ENCODE peak calls at places on chromosomes 6 and 20, in five cellular contexts. W is body of pancreas, I is gastrocnemius medialis, O is IMR-90, U is upper lobe of left lung. F is an unnamed sample. For H3K4me1, the result is how much of the 10 kb centered on the place peaks cover.

GRCh38 chr6:113450061-113450465 is 407.1 kb upstream of the MARCKS start:
- ATAC-seq in I (no peak), O (peak), U (peak), W (no peak), F (no peak)

GRCh38 chr6:111418971-111419693 is 63.9 kb downstream of the REV3L start:
- ATAC-seq in I (no peak), W (no peak), O (peak), U (no peak), F (no peak)

GRCh38 chr6:46734867-46735719 is at the start of gene PLA2G7:
- ATAC-seq in I (peak), U (peak), O (peak), W (peak), F (peak)

GRCh38 chr6:156396791-156397418 is 380.3 kb upstream of the ARID1B start:
- ATAC-seq in O (no peak), U (no peak), I (no peak), W (no peak), F (no peak)

GRCh38 chr20:17556842-17557674 is 12.8 kb upstream of the DSTN start:
- ATAC-seq in U (peak), O (peak), I (no peak), W (peak), F (peak)

GRCh38 chr6:105357147-105357546 is 45.7 kb downstream of the PREP start:
- ATAC-seq in O (no peak), W (no peak), I (no peak), U (no peak), F (no peak)

GRCh38 chr20:5024103-5024502 is 22.8 kb upstream of the SLC23A2 start:
- ATAC-seq in O (no peak), I (no peak), U (no peak), W (no peak), F (no peak)

GRCh38 chr20:53739799-53740785 is 146.5 kb upstream of the ZNF217 start:
- ATAC-seq in O (peak), U (no peak), I (no peak), W (no peak), F (no peak)

GRCh38 chr6:157879873-157880254 is 56.8 kb downstream of the SNX9 start:
- ATAC-seq in I (no peak), O (no peak), U (peak), W (peak), F (no peak)

GRCh38 chr6:157954150-157955117 is 27.2 kb upstream of the SYNJ2 start:
- ATAC-seq in U (peak), W (peak), O (peak), I (peak), F (peak)

GRCh38 chr6:135211306-135211702 is 30.2 kb downstream of the MYB start:
- ATAC-seq in U (no peak), I (no peak), O (no peak), W (no peak), F (no peak)

GRCh38 chr6:31738048-31738979 is 1.5 kb upstream of the MSH5 start:
- ATAC-seq in W (peak), U (no peak), I (no peak), O (peak), F (no peak)

GRCh38 chr6:166942393-166943168 is 13.8 kb downstream of the RNASET2 start:
- ATAC-seq in I (no peak), O (no peak), U (no peak), W (no peak), F (no peak)

GRCh38 chr20:6848992-6849391 is 81.5 kb downstream of the BMP2 start:
- ATAC-seq in I (no peak), O (no peak), W (no peak), U (no peak), F (no peak)

GRCh38 chr6:131929227-131929626 is 21.9 kb downstream of the CCN2 start:
- ATAC-seq in U (no peak), I (no peak), O (no peak), W (no peak), F (no peak)

GRCh38 chr6:157552171-157552747 is 171.3 kb downstream of the ZDHHC14 start:
- ATAC-seq in U (no peak), I (no peak), O (no peak), W (no peak), F (no peak)

GRCh38 chr6:57198926-57199636 is 23.0 kb downstream of the RAB23 start:
- ATAC-seq in W (no peak), U (no peak), I (no peak), O (peak), F (no peak)

GRCh38 chr20:4181956-4182945 is 166.9 kb upstream of the RNF24 start:
- ATAC-seq in O (no peak), I (no peak), U (no peak), W (no peak), F (no peak)

GRCh38 chr6:101761124-101761601 is 367.7 kb downstream of the GRIK2 start:
- ATAC-seq in W (no peak), I (no peak), O (peak), U (no peak), F (peak)

GRCh38 chr6:155100087-155100486 is 105.0 kb downstream of the TIAM2 start:
- ATAC-seq in U (no peak), O (no peak), I (peak), W (peak), F (no peak)

GRCh38 chr20:20277772-20278382 is 90.0 kb upstream of the INSM1 start:
- ATAC-seq in W (no peak), U (no peak), O (no peak), I (no peak), F (no peak)

GRCh38 chr6:10507298-10507697 is 13.9 kb upstream of the GCNT2 start:
- ATAC-seq in W (no peak), O (no peak), I (no peak), U (no peak), F (no peak)

GRCh38 chr6:34555328-34555727 is 801 bp downstream of the SPDEF start:
- ATAC-seq in I (no peak), U (no peak), W (no peak), O (no peak), F (no peak)

GRCh38 chr20:9218412-9219001 is 149.6 kb downstream of the PLCB4 start:
- ATAC-seq in W (peak), I (peak), O (peak), U (no peak), F (peak)

GRCh38 chr6:50707191-50707590 is 6.1 kb upstream of the TFAP2D start:
- ATAC-seq in I (no peak), U (no peak), W (no peak), O (no peak), F (no peak)

GRCh38 chr20:58945967-58946631 is 35.0 kb upstream of the NELFCD start:
- ATAC-seq in I (no peak), U (no peak), O (no peak), W (no peak), F (no peak)

GRCh38 chr6:131832363-131832762 is 24.5 kb downstream of the ENPP1 start:
- ATAC-seq in W (peak), U (no peak), O (no peak), I (no peak), F (no peak)

GRCh38 chr6:78530208-78530607 is 337.1 kb upstream of the IRAK1BP1 start:
- ATAC-seq in W (no peak), U (no peak), I (no peak), O (no peak), F (no peak)

GRCh38 chr6:83976871-83977270 is 56.7 kb upstream of the MRAP2 start:
- ATAC-seq in O (no peak), I (no peak), W (no peak), U (no peak), F (no peak)

GRCh38 chr6:41055149-41055548 is 2.1 kb downstream of the APOBEC2 start:
- ATAC-seq in W (no peak), O (peak), I (peak), U (no peak), F (peak)

GRCh38 chr20:44701116-44701865 is 13.9 kb upstream of the CCN5 start:
- ATAC-seq in I (no peak), O (peak), W (peak), U (no peak), F (no peak)

GRCh38 chr6:68649669-68650068 is 14.6 kb downstream of the ADGRB3 start:
- ATAC-seq in I (no peak), W (no peak), O (no peak), U (no peak), F (no peak)

GRCh38 chr6:96760153-96760687 is 77.1 kb downstream of the GPR63 start:
- ATAC-seq in U (no peak), W (no peak), O (no peak), I (no peak), F (no peak)

GRCh38 chr6:23003671-23004598 is 434.6 kb downstream of the HDGFL1 start:
- ATAC-seq in I (peak), O (peak), W (no peak), U (no peak), F (peak)

GRCh38 chr20:63284083-63284440 is 8.9 kb upstream of the COL20A1 start:
- ATAC-seq in U (no peak), O (no peak), I (no peak), W (no peak), F (no peak)

GRCh38 chr6:148221580-148221979 is 121.1 kb upstream of the SASH1 start:
- ATAC-seq in I (no peak), U (no peak), O (no peak), W (no peak), F (no peak)

GRCh38 chr6:71393471-71393870 is 104.9 kb downstream of the OGFRL1 start:
- ATAC-seq in W (peak), I (peak), O (peak), U (peak), F (peak)

GRCh38 chr20:43960231-43960630 is 45.6 kb downstream of the TOX2 start:
- ATAC-seq in O (no peak), U (no peak), W (no peak), I (no peak), F (no peak)

DNA sequence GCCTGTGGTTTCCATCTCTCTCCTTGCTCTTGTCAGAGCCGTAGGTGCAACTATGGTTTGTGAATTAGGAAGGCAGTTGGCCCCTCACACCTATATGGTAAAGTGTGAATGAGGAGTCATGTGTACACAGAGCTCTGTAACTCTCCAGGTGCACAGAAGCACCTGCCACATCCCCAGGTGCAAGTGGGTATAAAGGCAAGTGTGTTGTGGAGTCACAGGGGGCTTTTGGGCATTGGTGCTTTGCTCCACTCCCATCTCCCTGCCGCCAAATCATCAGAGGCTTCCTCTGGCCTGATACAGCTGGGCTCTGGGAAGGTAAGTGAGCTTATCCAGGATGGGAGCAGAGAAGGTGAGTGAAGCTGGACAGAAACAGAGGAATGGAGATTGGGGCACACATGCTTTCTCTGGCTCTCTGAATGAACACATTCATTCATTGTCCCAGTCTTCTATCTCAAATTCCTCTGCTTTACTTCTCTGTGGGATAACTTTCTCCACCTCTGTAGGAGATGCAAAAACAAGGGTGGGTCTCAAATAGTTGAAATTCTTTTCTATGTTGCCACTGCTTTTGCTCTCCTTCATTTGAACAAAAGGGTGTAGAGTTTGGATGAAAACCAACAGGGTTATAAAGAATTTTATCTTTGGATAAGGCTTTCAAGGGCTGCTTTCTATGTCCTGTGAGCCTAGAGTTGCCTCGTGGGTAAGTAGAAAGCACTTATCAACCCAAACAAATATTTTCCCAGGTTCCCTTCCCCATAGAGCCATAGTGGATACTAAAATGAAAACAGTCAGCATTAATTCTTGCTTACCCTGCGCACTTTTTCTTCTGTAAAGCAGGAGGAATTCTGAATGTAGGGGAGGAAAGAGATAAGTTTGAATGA is 45.0 kb upstream of the RIPOR2 start:
- ATAC-seq in U (peak), O (peak), I (no peak), W (peak), F (no peak)
- TF ChIP-seq POLR2A in U (no peak), O (no peak), I (no peak), W (no peak), F (no peak)

GRCh38 chr6:1262704-1263038 is 49.2 kb upstream of the FOXQ1 start:
- ATAC-seq in O (no peak), W (no peak), I (no peak), U (no peak), F (no peak)

GRCh38 chr6:1264619-1265445 is 47.1 kb upstream of the FOXQ1 start:
- ATAC-seq in W (no peak), U (no peak), O (no peak), I (no peak), F (no peak)

GRCh38 chr6:1266686-1267056 is 45.2 kb upstream of the FOXQ1 start:
- ATAC-seq in W (no peak), O (no peak), U (no peak), I (no peak), F (no peak)

GRCh38 chr6:1263039-1263849 is 48.7 kb upstream of the FOXQ1 start:
- ATAC-seq in O (no peak), W (no peak), U (peak), I (no peak), F (no peak)

DNA sequence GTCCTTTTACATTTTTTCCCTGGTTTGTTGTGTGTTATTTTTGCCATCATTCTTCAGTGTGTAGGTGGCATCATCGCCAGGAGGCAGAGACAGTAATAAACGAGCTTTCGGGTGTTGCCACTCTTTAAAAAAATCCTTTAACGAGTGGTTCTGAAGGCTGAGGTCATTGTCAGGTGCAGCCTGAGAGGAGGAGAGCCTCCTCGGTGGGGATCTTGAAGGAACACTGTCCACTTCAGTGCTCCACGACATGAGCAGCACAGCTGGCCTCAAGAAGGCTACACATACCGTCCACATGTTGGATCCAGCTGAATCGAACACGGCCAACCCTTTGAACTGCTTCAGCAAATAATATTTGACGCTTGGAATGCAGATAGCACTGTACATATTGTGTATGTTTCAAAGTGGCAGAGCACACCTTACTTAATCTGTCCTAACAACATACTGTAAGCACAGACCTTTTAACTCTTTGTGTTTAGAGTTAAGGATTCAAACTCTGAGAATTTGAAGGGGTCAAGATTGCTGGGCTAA is 48.0 kb upstream of the FOXQ1 start:
- ATAC-seq in W (no peak), O (no peak), I (no peak), U (no peak), F (no peak)
- H3K4me1 ChIP-seq in W (under half), O (under half), I (under half), U (under half), F (under half)

GRCh38 chr20:23085415-23086055 is 589 bp downstream of the CD93 start:
- ATAC-seq in I (no peak), O (no peak), U (no peak), W (no peak), F (no peak)

GRCh38 chr20:23086931-23087411 is 847 bp upstream of the CD93 start:
- ATAC-seq in U (no peak), I (no peak), W (no peak), O (no peak), F (peak)

GRCh38 chr20:23084845-23085355 is 1.2 kb downstream of the CD93 start:
- ATAC-seq in U (no peak), O (no peak), W (no peak), I (no peak), F (peak)

GRCh38 chr20:23087587-23088275 is 1.6 kb upstream of the CD93 start:
- ATAC-seq in U (no peak), I (no peak), W (no peak), O (no peak), F (no peak)

DNA sequence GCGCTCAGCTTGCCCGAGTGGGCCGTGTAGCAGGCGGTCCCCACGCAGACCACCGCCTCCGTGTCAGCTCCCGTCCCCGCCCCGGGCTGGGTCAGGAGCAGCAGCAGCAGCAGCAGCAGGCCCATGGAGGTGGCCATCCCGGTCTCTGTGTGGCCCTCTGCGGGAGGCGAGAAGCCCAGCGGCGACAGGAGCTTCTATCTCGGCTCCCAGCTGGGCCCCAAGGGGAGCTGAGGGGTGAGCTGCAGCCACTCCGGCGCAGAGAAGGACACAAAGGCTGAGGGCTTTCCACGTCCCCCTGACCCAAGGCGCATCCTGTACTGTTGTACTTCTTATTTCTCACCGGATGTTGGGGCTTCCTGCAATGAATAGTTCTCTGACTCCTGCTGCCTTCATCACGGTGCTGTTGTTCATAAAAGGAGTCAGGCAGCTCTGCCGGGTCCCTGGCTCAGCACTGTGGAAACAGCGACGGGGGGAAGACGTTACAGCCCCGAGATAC is at the start of gene CD93:
- ATAC-seq in I (peak), U (peak), W (no peak), O (no peak), F (peak)
- TF ChIP-seq POLR2A in I (peak), U (peak), W (no peak), O (no peak), F (peak)

GRCh38 chr6:12870033-12870432 is 153.5 kb downstream of the PHACTR1 start:
- ATAC-seq in O (no peak), W (no peak), U (no peak), I (no peak), F (no peak)

GRCh38 chr6:12866422-12867029 is 150.0 kb downstream of the PHACTR1 start:
- ATAC-seq in O (no peak), I (no peak), U (no peak), W (no peak), F (no peak)

GRCh38 chr6:12865117-12865516 is 148.6 kb downstream of the PHACTR1 start:
- ATAC-seq in I (no peak), U (no peak), W (no peak), O (no peak), F (no peak)

GRCh38 chr6:12861603-12862002 is 145.0 kb downstream of the PHACTR1 start:
- ATAC-seq in U (no peak), O (no peak), I (no peak), W (no peak), F (no peak)

DNA sequence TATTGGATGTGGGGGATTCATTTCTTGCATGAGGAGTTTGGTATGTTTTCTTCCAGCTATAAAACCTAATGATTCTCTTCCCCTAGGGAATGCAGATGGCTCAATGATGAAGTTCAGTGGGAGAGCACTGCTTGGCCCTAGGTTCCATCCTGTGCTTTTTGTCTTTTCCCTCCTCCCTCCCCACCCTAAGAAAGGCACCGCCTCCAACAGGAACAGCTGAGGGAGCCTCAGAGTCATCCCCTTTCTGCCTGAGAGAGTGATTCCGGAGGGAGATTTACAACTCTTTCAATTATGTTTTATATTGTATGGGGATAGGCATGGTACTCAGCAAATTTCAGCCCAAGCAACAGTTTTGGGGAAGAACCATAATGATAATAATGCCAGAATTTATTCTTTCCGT is 149.2 kb downstream of the PHACTR1 start:
- ATAC-seq in O (no peak), I (no peak), U (no peak), W (no peak), F (no peak)
- H3K4me1 ChIP-seq in O (under half), I (under half), U (under half), W (under half), F (under half)

GRCh38 chr6:99187429-99187828 is 162.0 kb downstream of the FAXC start:
- ATAC-seq in I (peak), O (no peak), W (no peak), U (peak), F (no peak)

GRCh38 chr6:99192561-99192960 is 156.9 kb downstream of the FAXC start:
- ATAC-seq in O (no peak), U (peak), I (no peak), W (no peak), F (no peak)

GRCh38 chr6:99185525-99185924 is 163.9 kb downstream of the FAXC start:
- ATAC-seq in U (no peak), I (no peak), O (no peak), W (no peak), F (no peak)

GRCh38 chr6:99186417-99186816 is 163.1 kb downstream of the FAXC start:
- ATAC-seq in I (peak), U (no peak), W (no peak), O (no peak), F (no peak)

GRCh38 chr6:99189823-99190721 is 159.4 kb downstream of the FAXC start:
- ATAC-seq in W (no peak), O (no peak), U (no peak), I (no peak), F (no peak)
- TF ChIP-seq POLR2A in W (no peak), O (no peak), U (no peak), I (no peak), F (no peak)